ENCODE peak calls at places on chromosomes 5 and 9, in six cellular contexts. One of them, this sample, is unnamed.

GRCh38 chr9:19409406-19410194 is 791 bp downstream of the ACER2 start:
- DNase-seq in mesothelial cell of epicardium: no peak
- DNase-seq in GM13977: peak; percentile 35
- DNase-seq in RWPE1: peak; percentile 36
- DNase-seq in fibroblast of pulmonary artery: peak; percentile 43
- DNase-seq in retinal pigment epithelial cell: no peak
- DNase-seq in this sample: no peak

GRCh38 chr5:118126159-118126558 is 862.2 kb downstream of the DTWD2 start:
- DNase-seq in mesothelial cell of epicardium: no peak
- DNase-seq in GM13977: no peak
- DNase-seq in RWPE1: no peak
- DNase-seq in fibroblast of pulmonary artery: peak; percentile 20
- DNase-seq in retinal pigment epithelial cell: no peak
- DNase-seq in this sample: no peak

GRCh38 chr9:124251188-124251587 is 6.6 kb upstream of the NEK6 start:
- DNase-seq in mesothelial cell of epicardium: no peak
- DNase-seq in GM13977: no peak
- DNase-seq in RWPE1: no peak
- DNase-seq in fibroblast of pulmonary artery: no peak
- DNase-seq in retinal pigment epithelial cell: no peak
- DNase-seq in this sample: peak; percentile 12

GRCh38 chr9:115551396-115551795 is 433.4 kb upstream of the TNC start:
- DNase-seq in mesothelial cell of epicardium: no peak
- DNase-seq in GM13977: no peak
- DNase-seq in RWPE1: no peak
- DNase-seq in fibroblast of pulmonary artery: no peak
- DNase-seq in retinal pigment epithelial cell: no peak
- DNase-seq in this sample: no peak

GRCh38 chr9:107102011-107102410 is 181.1 kb upstream of the RAD23B start:
- DNase-seq in mesothelial cell of epicardium: no peak
- DNase-seq in GM13977: no peak
- DNase-seq in RWPE1: no peak
- DNase-seq in fibroblast of pulmonary artery: no peak
- DNase-seq in retinal pigment epithelial cell: no peak
- DNase-seq in this sample: no peak

GRCh38 chr9:38000735-38001134 is 68.3 kb downstream of the SHB start:
- DNase-seq in mesothelial cell of epicardium: no peak
- DNase-seq in GM13977: no peak
- DNase-seq in RWPE1: no peak
- DNase-seq in fibroblast of pulmonary artery: no peak
- DNase-seq in retinal pigment epithelial cell: no peak
- DNase-seq in this sample: peak; percentile 28

GRCh38 chr5:139645495-139645871 is 2.7 kb upstream of the CXXC5 start:
- DNase-seq in mesothelial cell of epicardium: no peak
- DNase-seq in GM13977: no peak
- DNase-seq in RWPE1: no peak
- DNase-seq in fibroblast of pulmonary artery: no peak
- DNase-seq in retinal pigment epithelial cell: no peak
- DNase-seq in this sample: peak; percentile 75

GRCh38 chr5:112186401-112186990 is 232.6 kb downstream of the EPB41L4A start:
- DNase-seq in mesothelial cell of epicardium: no peak
- DNase-seq in GM13977: peak; percentile 30
- DNase-seq in RWPE1: peak; percentile 33
- DNase-seq in fibroblast of pulmonary artery: peak; percentile 65
- DNase-seq in retinal pigment epithelial cell: no peak
- DNase-seq in this sample: no peak

GRCh38 chr5:135887447-135887864 is 8.2 kb downstream of the IL9 start:
- DNase-seq in mesothelial cell of epicardium: peak; percentile 40
- DNase-seq in GM13977: peak; percentile 68
- DNase-seq in RWPE1: peak; percentile 80
- DNase-seq in fibroblast of pulmonary artery: peak; percentile 76
- DNase-seq in retinal pigment epithelial cell: peak; percentile 25
- DNase-seq in this sample: no peak

GRCh38 chr9:25850803-25851202 is 172.6 kb upstream of the TUSC1 start:
- DNase-seq in mesothelial cell of epicardium: no peak
- DNase-seq in GM13977: no peak
- DNase-seq in RWPE1: no peak
- DNase-seq in fibroblast of pulmonary artery: no peak
- DNase-seq in retinal pigment epithelial cell: no peak
- DNase-seq in this sample: no peak

GRCh38 chr5:10615693-10616092 is 51.8 kb downstream of the ANKRD33B start:
- DNase-seq in mesothelial cell of epicardium: no peak
- DNase-seq in GM13977: no peak
- DNase-seq in RWPE1: no peak
- DNase-seq in fibroblast of pulmonary artery: no peak
- DNase-seq in retinal pigment epithelial cell: no peak
- DNase-seq in this sample: no peak

GRCh38 chr9:121434946-121435345 is 64.7 kb downstream of the GGTA1 start:
- DNase-seq in mesothelial cell of epicardium: no peak
- DNase-seq in GM13977: no peak
- DNase-seq in RWPE1: no peak
- DNase-seq in fibroblast of pulmonary artery: peak; percentile 53
- DNase-seq in retinal pigment epithelial cell: no peak
- DNase-seq in this sample: no peak

GRCh38 chr5:56100429-56101176 is 105.8 kb upstream of the IL6ST start:
- DNase-seq in mesothelial cell of epicardium: no peak
- DNase-seq in GM13977: no peak
- DNase-seq in RWPE1: no peak
- DNase-seq in fibroblast of pulmonary artery: no peak
- DNase-seq in retinal pigment epithelial cell: no peak
- DNase-seq in this sample: no peak

GRCh38 chr9:14345586-14346237 is 31.8 kb upstream of the NFIB start:
- DNase-seq in mesothelial cell of epicardium: no peak
- DNase-seq in GM13977: no peak
- DNase-seq in RWPE1: no peak
- DNase-seq in fibroblast of pulmonary artery: no peak
- DNase-seq in retinal pigment epithelial cell: no peak
- DNase-seq in this sample: no peak

GRCh38 chr9:14348241-14349140 is 34.5 kb upstream of the NFIB start:
- DNase-seq in mesothelial cell of epicardium: no peak
- DNase-seq in GM13977: no peak
- DNase-seq in RWPE1: no peak
- DNase-seq in fibroblast of pulmonary artery: peak; percentile 44
- DNase-seq in retinal pigment epithelial cell: no peak
- DNase-seq in this sample: no peak

GRCh38 chr9:14347408-14348224 is 33.7 kb upstream of the NFIB start:
- DNase-seq in mesothelial cell of epicardium: no peak
- DNase-seq in GM13977: no peak
- DNase-seq in RWPE1: peak; percentile 53
- DNase-seq in fibroblast of pulmonary artery: peak; percentile 60
- DNase-seq in retinal pigment epithelial cell: no peak
- DNase-seq in this sample: no peak

GRCh38 chr9:14346301-14346721 is 32.4 kb upstream of the NFIB start:
- DNase-seq in mesothelial cell of epicardium: no peak
- DNase-seq in GM13977: no peak
- DNase-seq in RWPE1: no peak
- DNase-seq in fibroblast of pulmonary artery: no peak
- DNase-seq in retinal pigment epithelial cell: no peak
- DNase-seq in this sample: no peak

GRCh38 chr9:14346826-14347407 is 33.0 kb upstream of the NFIB start:
- DNase-seq in mesothelial cell of epicardium: no peak
- DNase-seq in GM13977: no peak
- DNase-seq in RWPE1: no peak
- DNase-seq in fibroblast of pulmonary artery: no peak
- DNase-seq in retinal pigment epithelial cell: no peak
- DNase-seq in this sample: no peak
- TF ChIP-seq CTCF in mesothelial cell of epicardium: no peak
- TF ChIP-seq CTCF in GM13977: no peak
- TF ChIP-seq CTCF in RWPE1: no peak
- TF ChIP-seq CTCF in fibroblast of pulmonary artery: no peak
- TF ChIP-seq CTCF in retinal pigment epithelial cell: no peak
- TF ChIP-seq CTCF in this sample: no peak

DNA sequence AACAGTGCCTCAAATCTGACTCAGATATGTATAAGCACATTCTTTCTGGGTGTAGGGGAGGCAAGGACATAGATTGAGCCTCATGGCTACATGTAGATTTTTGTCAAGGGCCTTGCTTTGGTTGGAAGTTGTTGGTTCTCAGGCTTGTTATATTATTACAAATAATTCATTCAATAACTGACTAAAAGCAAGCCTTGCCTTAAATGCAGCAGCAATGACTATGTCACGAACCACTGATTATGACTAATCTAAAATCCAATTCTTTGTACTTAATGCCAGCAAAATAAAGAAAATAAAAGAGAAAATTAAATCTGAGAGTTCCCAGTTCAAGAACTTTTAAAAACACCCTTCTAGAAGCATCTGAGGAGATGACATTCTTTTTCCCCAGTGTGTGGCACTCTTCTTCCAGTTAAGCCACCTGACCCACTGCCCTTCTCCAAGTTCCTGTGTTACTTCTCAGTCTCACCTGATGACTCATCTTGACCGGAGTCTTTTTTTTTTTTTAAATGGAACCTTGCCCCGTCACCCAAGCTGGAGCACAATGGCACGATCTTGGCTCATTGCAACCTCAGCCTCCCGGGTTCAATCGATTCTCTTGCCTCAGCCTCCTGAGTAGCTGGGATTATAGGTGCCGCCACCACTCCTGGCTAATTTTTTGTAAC is 223.9 kb upstream of the DAB2 start:
- DNase-seq in mesothelial cell of epicardium: no peak
- DNase-seq in GM13977: no peak
- DNase-seq in RWPE1: peak; percentile 70
- DNase-seq in fibroblast of pulmonary artery: no peak
- DNase-seq in retinal pigment epithelial cell: no peak
- DNase-seq in this sample: no peak
- TF ChIP-seq CTCF in mesothelial cell of epicardium: no peak
- TF ChIP-seq CTCF in GM13977: no peak
- TF ChIP-seq CTCF in RWPE1: no peak
- TF ChIP-seq CTCF in fibroblast of pulmonary artery: no peak
- TF ChIP-seq CTCF in retinal pigment epithelial cell: peak; percentile 1
- TF ChIP-seq CTCF in this sample: no peak

GRCh38 chr5:152004095-152004494 is 79.4 kb upstream of the GLRA1 start:
- DNase-seq in mesothelial cell of epicardium: no peak
- DNase-seq in GM13977: no peak
- DNase-seq in RWPE1: no peak
- DNase-seq in fibroblast of pulmonary artery: no peak
- DNase-seq in retinal pigment epithelial cell: no peak
- DNase-seq in this sample: no peak

DNA sequence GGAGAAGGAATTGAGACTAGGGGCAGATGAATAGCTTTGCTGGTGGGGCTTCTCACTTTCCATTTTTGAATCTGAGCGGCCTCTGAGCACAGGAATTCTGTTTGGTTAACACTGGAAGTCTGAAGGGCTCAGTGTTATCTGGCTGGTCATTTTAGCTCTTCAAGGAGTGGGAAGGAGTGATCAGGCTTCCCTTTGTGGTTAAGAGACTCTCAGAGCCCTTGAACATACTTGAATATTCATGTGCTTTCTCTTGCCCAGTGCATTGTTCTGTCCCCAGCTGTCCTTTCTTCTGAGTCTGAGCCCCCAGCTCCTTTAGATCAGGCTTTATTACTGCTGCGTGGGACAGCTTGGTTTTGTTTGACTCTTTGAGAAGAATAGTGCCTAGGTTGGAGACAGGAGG is 82.9 kb upstream of the GLRA1 start:
- DNase-seq in mesothelial cell of epicardium: no peak
- DNase-seq in GM13977: no peak
- DNase-seq in RWPE1: no peak
- DNase-seq in fibroblast of pulmonary artery: no peak
- DNase-seq in retinal pigment epithelial cell: no peak
- DNase-seq in this sample: no peak
- TF ChIP-seq CTCF in mesothelial cell of epicardium: no peak
- TF ChIP-seq CTCF in GM13977: no peak
- TF ChIP-seq CTCF in RWPE1: no peak
- TF ChIP-seq CTCF in fibroblast of pulmonary artery: no peak
- TF ChIP-seq CTCF in retinal pigment epithelial cell: no peak
- TF ChIP-seq CTCF in this sample: no peak

GRCh38 chr5:97425511-97425910 is 242.5 kb upstream of the RIOK2 start:
- DNase-seq in mesothelial cell of epicardium: no peak
- DNase-seq in GM13977: no peak
- DNase-seq in RWPE1: peak; percentile 13
- DNase-seq in fibroblast of pulmonary artery: peak; percentile 46
- DNase-seq in retinal pigment epithelial cell: no peak
- DNase-seq in this sample: no peak
- TF ChIP-seq CTCF in mesothelial cell of epicardium: no peak
- TF ChIP-seq CTCF in GM13977: peak; percentile 53
- TF ChIP-seq CTCF in RWPE1: peak; percentile 24
- TF ChIP-seq CTCF in fibroblast of pulmonary artery: peak; percentile 56
- TF ChIP-seq CTCF in retinal pigment epithelial cell: peak; percentile 48
- TF ChIP-seq CTCF in this sample: peak; percentile 66

GRCh38 chr5:80931423-80931822 is 28.7 kb upstream of the RASGRF2 start:
- DNase-seq in mesothelial cell of epicardium: no peak
- DNase-seq in GM13977: no peak
- DNase-seq in RWPE1: no peak
- DNase-seq in fibroblast of pulmonary artery: no peak
- DNase-seq in retinal pigment epithelial cell: no peak
- DNase-seq in this sample: no peak

GRCh38 chr5:80937591-80937990 is 22.6 kb upstream of the RASGRF2 start:
- DNase-seq in mesothelial cell of epicardium: no peak
- DNase-seq in GM13977: no peak
- DNase-seq in RWPE1: peak; percentile 41
- DNase-seq in fibroblast of pulmonary artery: no peak
- DNase-seq in retinal pigment epithelial cell: peak; percentile 47
- DNase-seq in this sample: no peak

GRCh38 chr5:80933061-80933460 is 27.1 kb upstream of the RASGRF2 start:
- DNase-seq in mesothelial cell of epicardium: no peak
- DNase-seq in GM13977: no peak
- DNase-seq in RWPE1: no peak
- DNase-seq in fibroblast of pulmonary artery: no peak
- DNase-seq in retinal pigment epithelial cell: no peak
- DNase-seq in this sample: no peak

GRCh38 chr5:80934751-80935150 is 25.4 kb upstream of the RASGRF2 start:
- DNase-seq in mesothelial cell of epicardium: no peak
- DNase-seq in GM13977: no peak
- DNase-seq in RWPE1: no peak
- DNase-seq in fibroblast of pulmonary artery: no peak
- DNase-seq in retinal pigment epithelial cell: no peak
- DNase-seq in this sample: no peak

GRCh38 chr5:80935811-80936385 is 24.3 kb upstream of the RASGRF2 start:
- DNase-seq in mesothelial cell of epicardium: no peak
- DNase-seq in GM13977: no peak
- DNase-seq in RWPE1: no peak
- DNase-seq in fibroblast of pulmonary artery: no peak
- DNase-seq in retinal pigment epithelial cell: no peak
- DNase-seq in this sample: no peak
- TF ChIP-seq CTCF in mesothelial cell of epicardium: no peak
- TF ChIP-seq CTCF in GM13977: peak; percentile 15
- TF ChIP-seq CTCF in RWPE1: no peak
- TF ChIP-seq CTCF in fibroblast of pulmonary artery: peak; percentile 8
- TF ChIP-seq CTCF in retinal pigment epithelial cell: peak; percentile 10
- TF ChIP-seq CTCF in this sample: no peak

GRCh38 chr9:129676287-129676686 is 10.8 kb downstream of the PRRX2 start:
- DNase-seq in mesothelial cell of epicardium: no peak
- DNase-seq in GM13977: no peak
- DNase-seq in RWPE1: no peak
- DNase-seq in fibroblast of pulmonary artery: no peak
- DNase-seq in retinal pigment epithelial cell: no peak
- DNase-seq in this sample: no peak
- TF ChIP-seq CTCF in mesothelial cell of epicardium: no peak
- TF ChIP-seq CTCF in GM13977: no peak
- TF ChIP-seq CTCF in RWPE1: no peak
- TF ChIP-seq CTCF in fibroblast of pulmonary artery: no peak
- TF ChIP-seq CTCF in retinal pigment epithelial cell: no peak
- TF ChIP-seq CTCF in this sample: no peak